ENCODE peak calls at places on chromosomes 5 and 9, in four cellular contexts. L is left ventricle myocardium inferior, P is endothelial cell, C is fibroblast of pulmonary artery. V is an unnamed sample.

GRCh38 chr9:87883990-87884389 is 1.3 kb downstream of the SPATA31E1 start:
- DNase-seq in L (no peak), C (no peak), P (peak), V (no peak)

GRCh38 chr5:77921369-77921768 is 145.2 kb upstream of the TBCA start:
- DNase-seq in P (no peak), L (no peak), C (no peak), V (no peak)

GRCh38 chr9:107389617-107390071 is 99.9 kb downstream of the KLF4 start:
- DNase-seq in P (no peak), C (peak), L (peak), V (no peak)

GRCh38 chr9:26670052-26670640 is 222.5 kb downstream of the CAAP1 start:
- DNase-seq in C (no peak), P (no peak), L (no peak), V (no peak)

GRCh38 chr9:114053246-114054005 is 24.7 kb downstream of the AMBP start:
- DNase-seq in P (no peak), L (no peak), C (no peak), V (no peak)

GRCh38 chr9:20326516-20326915 is 295.8 kb downstream of the MLLT3 start:
- DNase-seq in P (no peak), C (no peak), L (no peak), V (no peak)

GRCh38 chr5:88674262-88675158 is 208.5 kb downstream of the MEF2C start:
- DNase-seq in C (no peak), L (no peak), P (peak), V (peak)

GRCh38 chr5:64977779-64978178 is 209.0 kb downstream of the CWC27 start:
- DNase-seq in C (peak), L (no peak), P (no peak), V (no peak)

GRCh38 chr5:143057580-143057999 is 287.4 kb downstream of the ARHGAP26 start:
- DNase-seq in L (no peak), P (no peak), C (peak), V (no peak)

GRCh38 chr5:25448190-25448621 is 803.4 kb upstream of the CDH10 start:
- DNase-seq in P (no peak), L (no peak), C (no peak), V (no peak)

GRCh38 chr9:121201738-121202533 is at the start of gene RAB14:
- DNase-seq in P (peak), C (peak), L (peak), V (peak)

GRCh38 chr5:25091917-25092316 is 447.1 kb upstream of the CDH10 start:
- DNase-seq in L (no peak), P (no peak), C (no peak), V (no peak)

GRCh38 chr9:130237763-130238524 is 27.6 kb upstream of the HMCN2 start:
- DNase-seq in L (no peak), P (no peak), C (no peak), V (no peak)

GRCh38 chr5:54257366-54258118 is 52.8 kb downstream of the ARL15 start:
- DNase-seq in L (no peak), C (no peak), P (no peak), V (no peak)

GRCh38 chr9:130579738-130580463 is 524 bp downstream of the FUBP3 start:
- DNase-seq in C (no peak), P (peak), L (no peak), V (no peak)

GRCh38 chr5:23274156-23274555 is 233.3 kb upstream of the PRDM9 start:
- DNase-seq in L (no peak), C (no peak), P (no peak), V (no peak)

GRCh38 chr5:176536132-176536901 is 885 bp downstream of the RNF44 start:
- DNase-seq in C (peak), L (peak), P (peak), V (peak)

GRCh38 chr9:73061131-73061530 is 90.5 kb upstream of the ANXA1 start:
- DNase-seq in P (no peak), L (no peak), C (no peak), V (no peak)

GRCh38 chr9:73065439-73065838 is 86.2 kb upstream of the ANXA1 start:
- DNase-seq in C (no peak), P (no peak), L (no peak), V (no peak)

GRCh38 chr9:73067074-73067473 is 84.6 kb upstream of the ANXA1 start:
- DNase-seq in P (no peak), C (no peak), L (no peak), V (no peak)
- TF ChIP-seq CTCF in P (no peak), C (peak), L (no peak), V (no peak)

GRCh38 chr9:83980395-83981125 is at the start of gene RMI1:
- DNase-seq in C (peak), P (peak), L (peak), V (peak)
- TF ChIP-seq CTCF in C (peak), P (no peak), L (no peak), V (no peak)

GRCh38 chr5:139955616-139956283 is 87.3 kb downstream of the NRG2 start:
- DNase-seq in P (no peak), C (no peak), L (no peak), V (no peak)
- TF ChIP-seq CTCF in P (no peak), C (no peak), L (no peak), V (no peak)

DNA sequence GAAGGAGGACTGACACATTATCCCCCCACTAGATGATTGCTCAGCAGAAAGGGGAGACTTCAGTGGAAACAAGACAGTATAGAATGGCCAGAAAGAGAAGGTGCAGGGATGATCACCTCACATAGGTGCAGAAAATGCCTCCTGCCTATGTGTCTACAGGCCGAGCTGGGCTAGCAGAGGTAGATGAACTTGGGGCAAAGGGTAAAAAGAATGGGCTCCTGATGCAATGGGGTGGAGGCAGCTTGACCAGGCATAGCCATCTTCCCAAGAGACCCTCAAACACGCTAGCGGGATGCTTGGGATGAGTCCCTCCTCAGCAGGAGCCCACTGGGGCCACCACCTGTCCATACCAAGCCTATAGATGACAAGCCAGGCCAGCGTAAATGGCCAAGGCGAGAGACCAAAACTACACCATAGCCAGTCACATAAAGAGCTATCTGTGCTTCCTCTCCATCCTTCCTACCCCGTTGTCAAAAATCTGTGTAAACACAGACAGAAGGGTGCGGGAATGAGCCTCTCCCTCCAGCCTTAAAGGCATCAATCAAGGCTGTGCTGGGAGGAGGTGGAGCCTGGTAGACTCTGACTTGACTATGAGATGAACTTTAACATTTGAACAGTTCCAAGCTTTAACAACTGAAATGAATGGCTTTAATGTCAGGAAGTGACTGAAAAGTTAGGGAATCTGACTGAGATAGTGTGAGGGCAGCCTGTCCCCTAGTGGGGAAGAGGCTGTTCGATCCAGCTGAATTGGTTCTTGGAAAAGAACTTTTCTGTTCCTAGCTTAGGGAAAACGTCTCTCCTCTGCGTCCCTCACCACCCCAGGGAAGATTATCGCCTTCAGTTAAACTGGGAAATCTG is 10.4 kb downstream of the C9orf152 start:
- DNase-seq in C (no peak), L (no peak), P (no peak), V (no peak)
- TF ChIP-seq CTCF in C (peak), L (peak), P (no peak), V (no peak)

DNA sequence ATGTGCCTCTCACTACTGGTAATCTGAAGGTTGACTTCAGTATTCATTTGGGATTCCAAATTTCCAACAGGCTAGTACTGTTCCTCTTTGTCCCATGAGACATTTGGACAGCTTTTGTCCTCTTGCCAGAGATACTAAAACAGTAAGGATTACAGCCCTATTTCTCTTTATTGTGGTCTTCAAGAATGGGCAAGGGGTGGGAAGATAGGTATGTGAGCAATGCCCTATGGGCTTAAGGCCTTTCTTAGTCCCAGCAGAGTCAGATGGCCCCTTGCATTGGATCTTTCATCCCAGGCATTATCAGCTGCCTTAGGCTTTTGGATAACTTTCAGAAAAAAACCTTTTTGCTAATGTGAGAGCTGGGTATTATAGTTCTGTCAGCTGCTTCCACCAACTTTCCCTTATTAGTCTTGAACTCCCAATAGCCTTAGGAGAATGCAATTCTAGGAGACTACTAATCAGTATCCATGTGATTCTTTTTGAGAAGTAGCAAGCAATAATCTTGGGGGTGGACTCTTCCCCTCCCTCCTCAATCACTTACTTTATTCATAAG is 361.1 kb upstream of the NUDT12 start:
- DNase-seq in L (no peak), C (no peak), P (no peak), V (no peak)
- TF ChIP-seq CTCF in L (no peak), C (no peak), P (no peak), V (no peak)

DNA sequence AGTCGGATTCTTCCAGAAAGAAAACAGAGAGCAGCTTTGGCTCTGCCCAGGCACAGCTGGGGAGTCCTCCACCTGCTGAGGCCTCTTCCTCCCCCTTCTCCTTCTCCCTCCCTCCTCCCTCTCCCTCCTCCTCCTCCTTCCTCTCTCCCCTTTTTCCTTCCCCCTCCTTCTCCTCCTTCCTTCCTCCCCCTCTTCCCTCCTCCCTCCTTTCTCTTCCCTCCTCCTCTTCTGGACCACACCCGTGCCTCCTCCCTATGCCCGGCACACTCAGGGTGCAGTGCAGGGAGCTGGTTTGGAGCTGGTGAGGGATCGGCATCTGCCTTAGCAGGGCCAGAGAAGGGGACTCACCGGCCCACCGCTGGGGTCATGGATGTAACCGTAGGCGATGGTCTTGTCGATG is 30.2 kb downstream of the DBH start:
- DNase-seq in P (no peak), L (no peak), C (no peak), V (no peak)
- TF ChIP-seq CTCF in P (no peak), L (no peak), C (no peak), V (no peak)

GRCh38 chr9:95116002-95116819 is 201.3 kb downstream of the FANCC start:
- DNase-seq in L (no peak), C (no peak), P (no peak), V (no peak)
- TF ChIP-seq CTCF in L (peak), C (peak), P (no peak), V (no peak)